ENCODE peak calls at places on chromosomes 12 and 14, in four cellular contexts. Z is lower leg skin, Q is AG09309, L is thoracic aorta. S is an unnamed sample.

GRCh38 chr14:71485833-71486232 is 446.4 kb upstream of the RGS6 start:
- DNase-seq in Z (no peak), Q (no peak), L (no peak), S (no peak)

GRCh38 chr12:82082476-82082875 is 275.7 kb downstream of the CCDC59 start:
- DNase-seq in Z (no peak), Q (no peak), L (no peak), S (no peak)

GRCh38 chr12:71900091-71900490 is 38.6 kb upstream of the TPH2 start:
- DNase-seq in Z (no peak), Q (no peak), L (no peak), S (no peak)

GRCh38 chr14:95667251-95667693 is 19.0 kb upstream of the TCL1B start:
- DNase-seq in Z (no peak), Q (no peak), L (no peak), S (no peak)

GRCh38 chr14:37588667-37588955 is 6.4 kb downstream of the FOXA1 start:
- DNase-seq in Z (no peak), Q (no peak), L (no peak), S (no peak)

GRCh38 chr14:80845877-80846276 is 95.7 kb downstream of the CEP128 start:
- DNase-seq in Z (no peak), Q (no peak), L (no peak), S (no peak)

GRCh38 chr12:119630223-119630781 is 36.7 kb downstream of the TMEM233 start:
- DNase-seq in Z (no peak), Q (no peak), L (no peak), S (no peak)

GRCh38 chr14:24430682-24431568 is 1.2 kb downstream of the KHNYN start:
- DNase-seq in Z (peak; percentile 53), Q (no peak), L (no peak), S (no peak)

GRCh38 chr12:23534196-23534595 is 415.3 kb downstream of the SOX5 start:
- DNase-seq in Z (no peak), Q (no peak), L (no peak), S (no peak)

GRCh38 chr12:19036673-19037357 is 92.7 kb upstream of the PLEKHA5 start:
- DNase-seq in Z (no peak), Q (no peak), L (no peak), S (no peak)

GRCh38 chr12:105214141-105214540 is 21.8 kb downstream of the APPL2 start:
- DNase-seq in Z (no peak), Q (peak; percentile 94), L (no peak), S (no peak)

GRCh38 chr14:23929131-23929530 is 24.4 kb upstream of the DHRS4 start:
- DNase-seq in Z (no peak), Q (no peak), L (no peak), S (no peak)

GRCh38 chr14:63896278-63896720 is 43.5 kb downstream of the SYNE2 start:
- DNase-seq in Z (peak; percentile 24), Q (peak; percentile 73), L (peak; percentile 57), S (no peak)

GRCh38 chr14:100587248-100587762 is at the start of gene BEGAIN:
- DNase-seq in Z (no peak), Q (no peak), L (no peak), S (no peak)

GRCh38 chr12:51953925-51954324 is 2.4 kb downstream of the ACVR1B start:
- DNase-seq in Z (no peak), Q (no peak), L (no peak), S (no peak)

GRCh38 chr14:81534510-81535074 is 939 bp upstream of the SEL1L start:
- DNase-seq in Z (no peak), Q (no peak), L (no peak), S (no peak)

GRCh38 chr14:80136358-80136757 is 74.9 kb downstream of the DIO2 start:
- DNase-seq in Z (no peak), Q (no peak), L (no peak), S (no peak)

GRCh38 chr14:102479777-102480176 is 29.8 kb downstream of the ANKRD9 start:
- DNase-seq in Z (no peak), Q (no peak), L (no peak), S (no peak)

GRCh38 chr12:69947922-69948321 is 122.9 kb downstream of the MYRFL start:
- DNase-seq in Z (no peak), Q (no peak), L (no peak), S (no peak)

GRCh38 chr12:29414368-29414767 is 33.4 kb upstream of the ERGIC2 start:
- DNase-seq in Z (no peak), Q (no peak), L (no peak), S (no peak)
- TF ChIP-seq CTCF in Z (no peak), Q (no peak), L (no peak), S (no peak)

GRCh38 chr12:100199347-100200136 is 1.1 kb upstream of the ACTR6 start:
- DNase-seq in Z (peak; percentile 32), Q (no peak), L (no peak), S (peak; percentile 31)

GRCh38 chr12:100197486-100197885 is 3.1 kb upstream of the ACTR6 start:
- DNase-seq in Z (no peak), Q (no peak), L (no peak), S (no peak)

GRCh38 chr12:100201604-100202423 is 1.2 kb downstream of the ACTR6 start:
- DNase-seq in Z (no peak), Q (no peak), L (no peak), S (no peak)

GRCh38 chr12:100199023-100199346 is 1.6 kb upstream of the ACTR6 start:
- DNase-seq in Z (no peak), Q (no peak), L (no peak), S (no peak)

GRCh38 chr12:100200450-100201181 is at the start of gene ACTR6:
- DNase-seq in Z (peak; percentile 95), Q (peak; percentile 81), L (peak; percentile 86), S (peak; percentile 96)
- TF ChIP-seq CTCF in Z (no peak), Q (no peak), L (peak; percentile 13), S (no peak)

DNA sequence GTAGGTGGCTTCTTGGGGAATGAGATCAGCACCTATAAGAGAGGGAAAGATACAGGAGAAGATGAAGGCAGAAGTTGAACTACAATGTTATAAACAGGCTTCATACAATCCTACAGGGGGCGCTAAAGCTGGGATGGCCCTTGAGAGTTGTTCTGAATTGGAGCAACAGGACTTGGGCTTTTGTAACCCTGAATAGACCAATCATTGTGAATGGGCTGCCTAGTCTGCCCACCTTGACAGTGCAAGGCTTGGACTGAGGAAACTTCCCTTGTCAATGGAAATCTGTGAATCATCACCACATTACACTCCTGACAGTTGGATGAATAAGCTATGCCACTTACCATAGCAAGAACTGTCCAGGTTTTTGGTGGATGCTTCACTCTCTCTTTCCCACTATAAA is 306.1 kb downstream of the KCNC2 start:
- DNase-seq in Z (no peak), Q (no peak), L (no peak), S (no peak)
- TF ChIP-seq CTCF in Z (no peak), Q (no peak), L (no peak), S (no peak)

GRCh38 chr12:54296393-54297121 is 4.3 kb downstream of the NFE2 start:
- DNase-seq in Z (no peak), Q (no peak), L (no peak), S (no peak)

GRCh38 chr12:54300732-54301427 is at the start of gene NFE2:
- DNase-seq in Z (no peak), Q (no peak), L (no peak), S (peak; percentile 52)

GRCh38 chr12:54299515-54300266 is 1.1 kb downstream of the NFE2 start:
- DNase-seq in Z (no peak), Q (no peak), L (no peak), S (no peak)

GRCh38 chr12:54300267-54300731 is 516 bp downstream of the NFE2 start:
- DNase-seq in Z (no peak), Q (no peak), L (no peak), S (no peak)

GRCh38 chr12:54298904-54299303 is 1.9 kb downstream of the NFE2 start:
- DNase-seq in Z (no peak), Q (no peak), L (no peak), S (no peak)
- TF ChIP-seq CTCF in Z (no peak), Q (no peak), L (no peak), S (no peak)

DNA sequence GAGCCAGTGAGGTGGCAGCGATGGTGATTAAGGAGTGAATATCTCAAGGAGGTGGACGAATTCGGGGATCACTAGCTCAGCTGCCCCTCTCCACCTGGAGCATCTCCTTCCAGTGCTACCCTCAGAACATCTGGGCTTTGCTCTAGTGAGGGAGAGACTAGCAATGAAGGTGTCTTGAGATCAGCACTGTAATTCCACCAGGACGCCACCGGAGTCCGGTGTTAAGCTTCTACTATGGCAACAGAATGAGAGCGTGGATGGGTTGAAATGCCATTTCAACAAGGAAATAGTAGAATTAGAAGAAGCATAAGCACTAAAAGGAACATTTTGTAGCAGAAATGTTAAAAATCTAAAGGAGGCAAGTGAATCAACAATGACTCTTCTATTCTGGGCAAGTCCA is 61.1 kb downstream of the NTF3 start:
- DNase-seq in Z (no peak), Q (no peak), L (no peak), S (no peak)
- TF ChIP-seq CTCF in Z (no peak), Q (peak; percentile 31), L (peak; percentile 7), S (no peak)

DNA sequence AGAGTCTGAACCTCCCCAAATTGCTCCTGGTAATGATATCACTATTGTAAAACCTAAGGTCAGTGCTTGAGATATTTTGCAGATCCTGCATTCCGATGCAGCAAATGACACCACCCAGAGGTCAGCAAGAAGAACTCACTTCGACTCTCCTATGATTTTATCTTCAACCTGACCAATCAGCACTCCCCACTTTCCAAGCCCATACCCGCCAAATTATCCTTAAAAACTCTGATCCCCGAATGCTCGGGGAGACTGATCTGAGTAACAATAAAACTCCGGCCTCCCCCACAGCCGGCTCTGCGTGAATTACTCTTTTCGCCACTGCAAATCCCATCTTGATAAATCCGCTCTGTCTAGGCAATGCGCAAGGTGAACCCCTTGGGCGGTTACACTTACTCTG is 1.2 kb downstream of the NPC2 start:
- DNase-seq in Z (no peak), Q (no peak), L (no peak), S (no peak)
- TF ChIP-seq CTCF in Z (no peak), Q (peak; percentile 31), L (peak; percentile 24), S (no peak)

GRCh38 chr12:109432431-109432830 is 44.7 kb downstream of the KCTD10 start:
- DNase-seq in Z (no peak), Q (no peak), L (no peak), S (no peak)

GRCh38 chr12:109435428-109436180 is 41.5 kb downstream of the KCTD10 start:
- DNase-seq in Z (no peak), Q (no peak), L (no peak), S (no peak)

GRCh38 chr12:109432842-109433304 is 44.2 kb downstream of the KCTD10 start:
- DNase-seq in Z (peak; percentile 75), Q (peak; percentile 46), L (peak; percentile 66), S (peak; percentile 84)

GRCh38 chr12:109434556-109434955 is 42.5 kb downstream of the KCTD10 start:
- DNase-seq in Z (no peak), Q (no peak), L (no peak), S (no peak)

GRCh38 chr12:109433618-109434017 is 43.5 kb downstream of the KCTD10 start:
- DNase-seq in Z (no peak), Q (no peak), L (no peak), S (no peak)
- TF ChIP-seq CTCF in Z (no peak), Q (no peak), L (peak; percentile 36), S (no peak)

DNA sequence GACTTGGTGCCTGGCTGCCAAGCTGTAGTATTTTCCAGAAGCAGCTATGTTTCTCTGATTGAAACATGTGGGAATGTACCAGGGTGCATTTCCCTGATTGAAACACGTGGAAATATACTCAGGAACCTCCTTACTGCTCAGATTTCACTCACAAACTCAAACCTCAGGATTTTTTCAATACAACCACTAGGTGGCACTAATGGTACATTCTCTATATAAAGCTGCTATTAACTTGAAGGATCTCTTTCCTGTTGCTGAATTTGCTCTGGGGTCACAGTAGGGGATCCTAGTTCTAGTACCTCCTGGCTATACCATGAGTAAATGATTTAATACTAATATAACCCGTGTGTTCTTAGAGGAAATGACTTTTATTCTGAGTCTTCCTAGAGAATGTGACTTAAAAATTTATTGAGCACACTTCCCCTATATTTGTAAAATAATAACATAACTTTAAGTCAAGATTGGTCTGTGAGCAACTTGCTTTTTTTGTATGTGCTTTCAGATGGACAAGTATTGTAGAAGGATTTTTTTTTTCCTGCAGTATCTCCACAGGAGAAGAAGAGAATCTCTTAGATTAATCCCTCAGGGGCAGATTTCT is 173.8 kb upstream of the MIS18BP1 start:
- DNase-seq in Z (no peak), Q (peak; percentile 8), L (no peak), S (no peak)
- TF ChIP-seq CTCF in Z (no peak), Q (peak; percentile 60), L (peak; percentile 25), S (no peak)

S was measured in omental fat pad.